ENCODE peak calls at places on chromosomes 2 and 18, in four cellular contexts. B is AG09309, T is PC-3, F is esophagus squamous epithelium. V is an unnamed sample.
A peak's percentile ranks its signal among the peaks of the same experiment; 100 is the strongest.

GRCh38 chr2:222239091-222239490 is 59.7 kb downstream of the PAX3 start:
- DNase-seq in B (no peak), T (no peak), F (no peak), V (no peak)

GRCh38 chr2:61887684-61888303 is 662 bp downstream of the CCT4 start:
- DNase-seq in B (no peak), T (peak; percentile 40), F (no peak), V (peak; percentile 53)

GRCh38 chr2:239274391-239275001 is 126.3 kb downstream of the HDAC4 start:
- DNase-seq in B (peak; percentile 33), T (peak; percentile 45), F (no peak), V (peak; percentile 59)

GRCh38 chr2:59182249-59182648 is 941.1 kb upstream of the FANCL start:
- DNase-seq in B (no peak), T (peak; percentile 35), F (no peak), V (no peak)

GRCh38 chr2:182866461-182867369 is at the start of gene FRZB:
- DNase-seq in B (no peak), T (peak; percentile 16), F (no peak), V (peak; percentile 34)

GRCh38 chr2:221572821-221573429 is 821 bp upstream of the EPHA4 start:
- DNase-seq in B (no peak), T (peak; percentile 32), F (no peak), V (peak; percentile 58)

GRCh38 chr2:65416321-65416720 is 16.1 kb downstream of the SPRED2 start:
- DNase-seq in B (no peak), T (no peak), F (no peak), V (no peak)

GRCh38 chr2:99572380-99572779 is 82.6 kb upstream of the REV1 start:
- DNase-seq in B (no peak), T (peak; percentile 18), F (no peak), V (peak; percentile 6)

GRCh38 chr18:47931707-47932103 is 1.2 kb upstream of the SMAD2 start:
- DNase-seq in B (no peak), T (no peak), F (no peak), V (peak; percentile 46)

GRCh38 chr2:10504994-10505820 is 57.1 kb upstream of the ODC1 start:
- DNase-seq in B (no peak), T (no peak), F (no peak), V (no peak)

GRCh38 chr2:210162466-210163124 is 8.6 kb downstream of the KANSL1L start:
- DNase-seq in B (no peak), T (no peak), F (no peak), V (no peak)

GRCh38 chr2:101770672-101771071 is 73.2 kb downstream of the MAP4K4 start:
- DNase-seq in B (no peak), T (peak; percentile 76), F (no peak), V (peak; percentile 62)

GRCh38 chr2:225103737-225104141 is 61.5 kb upstream of the DOCK10 start:
- DNase-seq in B (peak; percentile 54), T (peak; percentile 73), F (no peak), V (peak; percentile 4)

GRCh38 chr2:43225093-43225787 is 1.2 kb downstream of the ZFP36L2 start:
- DNase-seq in B (no peak), T (peak; percentile 42), F (no peak), V (peak; percentile 64)
- TF ChIP-seq CTCF in B (no peak), T (no peak), F (no peak), V (no peak)

GRCh38 chr2:67437132-67437531 is 40.0 kb downstream of the ETAA1 start:
- DNase-seq in B (no peak), T (peak; percentile 89), F (no peak), V (peak; percentile 70)
- H3K4me3 ChIP-seq in B (no peak overlapping the region), T (no peak overlapping the region), F (no peak overlapping the region), V (no peak overlapping the region)

GRCh38 chr2:25165992-25166618 is 2.3 kb downstream of the POMC start:
- DNase-seq in B (no peak), T (peak; percentile 53), F (peak; percentile 5), V (peak; percentile 36)
- TF ChIP-seq CTCF in B (peak; percentile 16), T (peak; percentile 60), F (no peak), V (peak; percentile 58)

DNA sequence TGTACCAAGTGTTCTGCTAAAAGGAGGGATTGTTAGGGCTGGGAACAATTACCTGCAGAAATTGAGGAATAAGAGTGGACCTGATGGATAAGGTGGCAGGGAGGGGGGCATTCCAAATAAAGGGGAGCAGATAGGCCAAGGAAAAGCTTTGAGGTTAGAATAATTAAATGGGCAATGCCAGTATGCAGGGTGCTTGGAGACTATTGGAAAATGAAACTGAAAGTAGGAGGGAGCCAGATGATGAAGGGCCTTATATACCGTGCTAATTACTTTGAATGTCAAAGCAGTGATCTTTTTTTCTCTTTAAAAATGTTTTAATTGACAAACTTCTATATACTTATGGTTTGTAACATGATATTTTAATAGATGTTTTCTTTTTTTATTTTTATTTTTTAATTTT is 42.9 kb downstream of the MMADHC start:
- DNase-seq in B (no peak), T (no peak), F (no peak), V (no peak)
- H3K4me3 ChIP-seq in B (no peak overlapping the region), T (no peak overlapping the region), F (peak overlapping the region; percentile 15), V (no peak overlapping the region)

GRCh38 chr2:206084468-206084869 is 1.5 kb downstream of the INO80D start:
- DNase-seq in B (peak; percentile 46), T (peak; percentile 84), F (no peak), V (peak; percentile 71)
- TF ChIP-seq CTCF in B (no peak), T (no peak), F (no peak), V (no peak)

GRCh38 chr2:118052474-118052873 is 35.8 kb upstream of the INSIG2 start:
- DNase-seq in B (no peak), T (no peak), F (no peak), V (no peak)

GRCh38 chr2:118055512-118056164 is 32.6 kb upstream of the INSIG2 start:
- DNase-seq in B (no peak), T (no peak), F (no peak), V (no peak)

GRCh38 chr2:118058979-118059378 is 29.3 kb upstream of the INSIG2 start:
- DNase-seq in B (no peak), T (no peak), F (no peak), V (no peak)

GRCh38 chr2:118059919-118060478 is 28.3 kb upstream of the INSIG2 start:
- DNase-seq in B (peak; percentile 98), T (peak; percentile 11), F (no peak), V (no peak)

GRCh38 chr2:118056165-118056534 is 32.1 kb upstream of the INSIG2 start:
- DNase-seq in B (no peak), T (no peak), F (peak; percentile 5), V (no peak)
- H3K4me3 ChIP-seq in B (no peak overlapping the region), T (no peak overlapping the region), F (no peak overlapping the region), V (no peak overlapping the region)